ENCODE peak calls at places on chromosomes 2 and 18, in five cellular contexts. N, G, A, Y and P are unnamed samples.

GRCh38 chr18:63604791-63605567 is 17.8 kb downstream of the SERPINB13 start:
- DNase-seq in N (no peak), G (no peak), A (no peak), Y (no peak), P (no peak)

GRCh38 chr2:65053199-65053598 is 3.0 kb upstream of the CEP68 start:
- DNase-seq in N (peak), G (no peak), A (no peak), Y (no peak), P (no peak)

GRCh38 chr18:11902522-11903292 is 5.4 kb downstream of the MPPE1 start:
- DNase-seq in N (no peak), G (no peak), A (no peak), Y (no peak), P (no peak)

GRCh38 chr2:37365669-37366068 is 21.2 kb downstream of the QPCT start:
- DNase-seq in N (no peak), G (no peak), A (no peak), Y (no peak), P (no peak)

GRCh38 chr2:100246163-100247145 is 75.8 kb downstream of the LONRF2 start:
- DNase-seq in N (no peak), G (peak), A (peak), Y (no peak), P (peak)

GRCh38 chr2:229732897-229733296 is 18.5 kb upstream of the DNER start:
- DNase-seq in N (no peak), G (no peak), A (no peak), Y (no peak), P (no peak)

GRCh38 chr18:59559528-59559927 is 137.7 kb downstream of the CCBE1 start:
- DNase-seq in N (no peak), G (no peak), A (no peak), Y (no peak), P (no peak)

GRCh38 chr2:99451280-99451679 is 38.5 kb downstream of the REV1 start:
- DNase-seq in N (no peak), G (no peak), A (no peak), Y (no peak), P (no peak)

GRCh38 chr18:72830109-72830508 is 37.7 kb downstream of the NETO1 start:
- DNase-seq in N (no peak), G (no peak), A (no peak), Y (no peak), P (peak)

GRCh38 chr18:22167471-22168151 is 1.8 kb upstream of the GATA6 start:
- DNase-seq in N (no peak), G (no peak), A (no peak), Y (no peak), P (peak)

GRCh38 chr2:199370150-199370780 is 87.5 kb downstream of the SATB2 start:
- DNase-seq in N (no peak), G (no peak), A (no peak), Y (no peak), P (no peak)

GRCh38 chr2:153163055-153163454 is 315.5 kb downstream of the RPRM start:
- DNase-seq in N (no peak), G (no peak), A (peak), Y (peak), P (peak)

DNA sequence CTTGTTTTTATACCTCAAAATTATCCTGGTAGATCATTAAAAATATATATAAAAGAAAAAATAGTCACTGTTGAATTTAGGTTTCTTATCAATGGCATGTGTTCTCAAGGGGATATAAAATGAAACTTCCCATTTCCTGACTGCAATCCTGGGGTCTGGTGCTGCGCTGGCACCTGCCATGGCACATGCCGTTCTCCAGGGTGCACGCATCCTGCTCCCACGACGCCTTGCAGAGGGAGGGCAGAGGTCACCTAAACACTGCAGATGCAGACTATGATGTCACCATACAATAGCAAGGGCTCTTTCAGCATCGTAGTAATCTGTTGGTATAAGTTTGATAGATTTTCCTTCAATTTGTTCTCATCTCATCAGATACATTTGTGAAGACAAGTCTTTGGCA is 761.2 kb downstream of the DCDC2C start:
- DNase-seq in N (no peak), G (no peak), A (no peak), Y (no peak), P (no peak)
- TF ChIP-seq ATF2 in N (no peak), G (no peak), A (no peak), Y (no peak), P (no peak)

DNA sequence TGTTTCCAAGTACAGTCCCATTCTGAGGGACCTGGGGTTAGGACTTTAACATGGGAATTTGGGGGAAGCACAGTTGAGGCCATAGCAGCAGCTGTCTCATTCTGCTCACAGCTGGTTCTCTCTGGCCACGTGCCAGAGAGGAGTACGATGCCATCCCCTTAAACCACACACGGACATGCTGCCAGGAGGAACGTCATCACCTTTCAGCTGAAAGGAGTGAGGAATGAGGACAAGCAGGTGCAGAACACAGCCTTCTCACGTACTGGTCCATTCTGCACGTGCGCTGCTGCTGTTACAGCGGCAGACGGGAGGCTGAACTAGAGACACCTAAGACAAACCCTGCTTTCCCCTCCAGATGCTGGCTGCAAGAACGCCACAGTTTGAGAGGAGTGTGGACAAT is 33.5 kb downstream of the ODC1 start:
- DNase-seq in N (no peak), G (no peak), A (no peak), Y (no peak), P (no peak)
- TF ChIP-seq ATF2 in N (no peak), G (no peak), A (no peak), Y (no peak), P (no peak)

GRCh38 chr2:122237506-122237905 is 482.1 kb downstream of the TSN start:
- DNase-seq in N (no peak), G (no peak), A (no peak), Y (no peak), P (no peak)
- TF ChIP-seq ATF2 in N (no peak), G (no peak), A (no peak), Y (no peak), P (no peak)

DNA sequence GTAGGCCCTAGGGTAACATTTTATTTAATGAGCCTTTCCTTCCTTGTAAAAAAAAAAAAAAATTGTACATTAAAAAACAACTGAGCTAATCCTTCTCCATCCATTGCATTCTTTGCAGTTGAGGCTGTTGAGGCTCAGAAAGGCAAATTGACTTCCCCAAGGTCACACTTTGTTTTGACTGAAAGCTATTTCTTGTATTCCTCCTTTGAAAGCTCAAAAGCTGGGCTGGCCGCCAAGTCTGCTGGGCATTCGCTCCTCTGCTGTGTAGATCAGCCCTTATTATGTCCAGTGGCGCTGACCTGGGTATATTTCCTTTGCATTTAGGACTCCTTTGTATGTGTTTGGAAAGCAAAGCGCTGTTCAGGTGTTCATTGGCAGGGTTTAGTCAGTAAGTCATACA is 44.0 kb downstream of the SGPP2 start:
- DNase-seq in N (no peak), G (no peak), A (peak), Y (no peak), P (no peak)
- TF ChIP-seq ATF2 in N (no peak), G (no peak), A (no peak), Y (no peak), P (no peak)

GRCh38 chr18:5556317-5556974 is 12.6 kb upstream of the EPB41L3 start:
- DNase-seq in N (no peak), G (no peak), A (peak), Y (no peak), P (no peak)
- TF ChIP-seq ATF2 in N (no peak), G (no peak), A (no peak), Y (no peak), P (no peak)

GRCh38 chr2:141957321-141957720 is 173.5 kb downstream of the LRP1B start:
- DNase-seq in N (no peak), G (no peak), A (no peak), Y (no peak), P (no peak)

GRCh38 chr2:141959941-141960340 is 170.9 kb downstream of the LRP1B start:
- DNase-seq in N (no peak), G (no peak), A (no peak), Y (no peak), P (no peak)

GRCh38 chr2:141959016-141959415 is 171.8 kb downstream of the LRP1B start:
- DNase-seq in N (no peak), G (no peak), A (no peak), Y (no peak), P (no peak)

GRCh38 chr2:141957827-141958440 is 172.9 kb downstream of the LRP1B start:
- DNase-seq in N (no peak), G (no peak), A (no peak), Y (no peak), P (no peak)
- TF ChIP-seq ATF2 in N (no peak), G (no peak), A (no peak), Y (no peak), P (no peak)